ENCODE peak calls at places on chromosomes 5 and 9, in six cellular contexts. C is AG04450; B is adrenal gland; T is AG10803; A is prostate gland; I is effector memory CD4-positive, alpha-beta T cell. L is an unnamed sample.

GRCh38 chr5:89560724-89561123 is 677.7 kb upstream of the MEF2C start:
- DNase-seq in I (no peak), T (no peak), A (no peak), C (no peak), B (no peak), L (no peak)

GRCh38 chr5:116363780-116364179 is 210.8 kb downstream of the SEMA6A start:
- DNase-seq in C (no peak), I (no peak), B (no peak), A (no peak), T (no peak), L (no peak)

GRCh38 chr5:68225188-68225910 is 9.8 kb downstream of the PIK3R1 start:
- DNase-seq in A (peak), B (peak), C (peak), I (no peak), T (peak), L (no peak)

GRCh38 chr5:145936401-145937131 is at the start of gene SH3RF2:
- DNase-seq in A (peak), I (no peak), C (peak), T (peak), B (peak), L (no peak)

GRCh38 chr5:16791036-16791705 is 144.9 kb downstream of the MYO10 start:
- DNase-seq in C (no peak), A (peak), I (no peak), T (peak), B (no peak), L (no peak)

GRCh38 chr5:135072357-135073247 is 38.6 kb upstream of the PITX1 start:
- DNase-seq in C (no peak), T (no peak), I (no peak), A (peak), B (no peak), L (no peak)

GRCh38 chr9:83023151-83023550 is 39.8 kb downstream of the RASEF start:
- DNase-seq in A (no peak), B (no peak), I (no peak), C (no peak), T (no peak), L (no peak)

GRCh38 chr5:33170414-33170813 is 270.4 kb upstream of the TARS1 start:
- DNase-seq in T (no peak), I (no peak), C (no peak), A (no peak), B (no peak), L (no peak)

GRCh38 chr9:73411494-73411893 is 259.8 kb downstream of the ANXA1 start:
- DNase-seq in I (no peak), T (no peak), A (no peak), B (no peak), C (no peak), L (no peak)

GRCh38 chr5:123559434-123559775 is 47.4 kb downstream of the CSNK1G3 start:
- DNase-seq in I (no peak), B (no peak), T (peak), C (no peak), A (no peak), L (no peak)

GRCh38 chr5:102916114-102916513 is 161.0 kb downstream of the PAM start:
- DNase-seq in C (no peak), A (no peak), B (no peak), I (no peak), T (peak), L (no peak)

GRCh38 chr9:128882677-128883590 is 1.0 kb downstream of the LRRC8A start:
- DNase-seq in B (peak), T (no peak), A (no peak), I (no peak), C (no peak), L (no peak)

GRCh38 chr5:68362331-68362730 is 146.8 kb downstream of the PIK3R1 start:
- DNase-seq in A (no peak), C (no peak), B (no peak), I (no peak), T (no peak), L (no peak)

GRCh38 chr5:102229685-102230084 is 66.4 kb downstream of the SLCO4C1 start:
- DNase-seq in I (no peak), C (no peak), A (no peak), B (no peak), T (no peak), L (no peak)

DNA sequence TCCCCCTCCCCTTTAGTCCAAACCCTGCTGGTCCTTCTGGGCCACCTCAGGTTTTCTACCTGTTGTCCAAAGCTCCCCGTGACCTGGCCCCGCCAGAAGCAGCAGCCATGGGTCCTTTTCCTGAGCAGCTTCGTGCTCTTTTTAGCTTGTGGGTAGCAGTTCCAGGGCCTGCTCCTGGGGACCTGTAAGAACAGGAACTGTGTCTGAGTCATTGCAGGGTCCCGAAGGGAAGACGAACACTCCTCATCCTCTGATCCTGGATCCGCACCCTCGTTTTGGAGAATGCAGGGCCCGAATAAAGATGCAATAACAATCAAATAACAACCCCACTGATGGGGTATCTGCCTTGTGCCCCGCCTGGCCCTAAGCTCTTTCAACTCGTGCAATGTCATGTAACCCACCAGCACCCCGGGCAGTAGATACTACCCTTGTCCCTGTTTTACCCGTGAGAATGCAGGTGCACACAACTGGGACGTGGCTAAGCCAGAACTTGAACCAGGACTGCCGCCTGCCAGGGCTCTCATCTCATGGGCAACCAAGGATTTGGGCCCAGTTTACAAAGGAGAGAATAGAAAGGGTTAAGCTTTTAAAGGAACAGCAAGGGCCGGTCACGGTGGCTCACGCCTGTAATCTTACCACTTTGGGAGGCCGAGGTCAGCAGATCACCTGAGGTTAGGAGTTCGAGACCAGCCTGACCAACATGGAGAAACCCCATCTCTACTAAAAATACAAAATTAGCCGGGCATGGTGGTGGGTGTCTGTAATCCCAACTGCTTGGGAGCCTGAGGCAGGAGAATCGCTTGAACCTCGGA is 33.2 kb downstream of the NEK6 start:
- DNase-seq in B (no peak), I (no peak), C (no peak), A (no peak), T (no peak), L (no peak)
- H3K4me3 ChIP-seq in B (no peak), I (no peak), C (no peak), A (no peak), T (no peak), L (no peak)

GRCh38 chr9:136378171-136379002 is 4.9 kb upstream of the CARD9 start:
- DNase-seq in T (no peak), A (no peak), I (no peak), B (no peak), C (no peak), L (no peak)

GRCh38 chr9:136379891-136380290 is 6.4 kb upstream of the CARD9 start:
- DNase-seq in B (no peak), A (no peak), C (no peak), T (no peak), I (no peak), L (no peak)

GRCh38 chr9:136379003-136379287 is 5.5 kb upstream of the CARD9 start:
- DNase-seq in B (no peak), T (no peak), A (no peak), C (no peak), I (no peak), L (no peak)

GRCh38 chr9:136380381-136380780 is 6.9 kb upstream of the CARD9 start:
- DNase-seq in I (no peak), C (no peak), T (no peak), A (no peak), B (no peak), L (no peak)

DNA sequence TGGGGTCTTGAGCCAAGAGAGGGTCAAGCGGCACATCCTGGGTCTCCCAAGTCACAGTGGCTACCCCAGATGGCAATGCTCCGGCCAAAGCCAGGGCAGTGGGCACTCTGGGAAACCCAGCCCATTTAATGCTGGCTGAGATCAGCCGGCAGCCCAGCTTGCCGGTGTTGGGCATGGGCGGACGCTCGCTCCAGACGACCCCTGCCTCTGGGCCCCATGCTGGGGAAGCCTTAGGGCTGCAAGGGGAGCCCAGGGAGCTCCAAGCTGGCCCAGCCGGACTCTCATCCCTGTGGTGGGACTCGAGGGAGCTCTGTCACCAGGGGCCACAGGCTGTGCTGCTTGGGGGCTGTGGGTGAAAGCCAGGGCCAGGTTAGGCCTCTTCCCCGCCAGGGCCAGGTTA is 5.9 kb upstream of the CARD9 start:
- DNase-seq in C (no peak), I (no peak), T (no peak), B (no peak), A (no peak), L (no peak)
- H3K4me3 ChIP-seq in C (no peak), I (no peak), T (no peak), B (no peak), A (no peak), L (no peak)

DNA sequence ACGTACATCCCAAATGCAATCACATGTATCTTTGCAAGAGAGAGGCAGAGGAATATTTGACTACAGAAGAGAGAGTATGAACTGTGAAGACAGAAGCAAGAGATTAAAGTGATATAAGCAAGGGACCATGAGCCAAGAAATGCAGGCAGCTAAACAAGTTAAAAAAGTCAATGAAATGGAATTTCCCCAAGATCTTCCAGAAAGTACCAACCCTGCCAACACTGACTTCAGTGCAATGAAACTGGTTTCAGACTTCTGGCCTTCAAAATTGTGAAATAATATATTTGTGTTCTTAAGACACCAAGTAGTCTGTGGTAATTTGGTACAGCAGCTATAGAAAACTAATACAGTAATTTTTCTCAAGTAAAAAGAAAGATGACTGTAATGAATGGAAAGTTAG is 20.9 kb downstream of the FOXI1 start:
- DNase-seq in T (peak), C (no peak), I (no peak), B (no peak), A (no peak), L (no peak)
- H3K4me3 ChIP-seq in T (no peak), C (no peak), I (no peak), B (no peak), A (no peak), L (no peak)

GRCh38 chr9:133144887-133145466 is 18.7 kb downstream of the GBGT1 start:
- DNase-seq in C (no peak), A (no peak), B (no peak), T (no peak), I (no peak), L (no peak)
- H3K4me3 ChIP-seq in C (no peak), A (no peak), B (peak), T (peak), I (no peak), L (peak)

GRCh38 chr5:93601433-93602175 is 18.6 kb downstream of the NR2F1 start:
- DNase-seq in B (no peak), A (no peak), T (peak), C (no peak), I (no peak), L (no peak)
- H3K4me3 ChIP-seq in B (peak), A (no peak), T (no peak), C (peak), I (no peak), L (no peak)

GRCh38 chr9:36985769-36986547 is 48.1 kb downstream of the PAX5 start:
- DNase-seq in C (no peak), I (no peak), T (no peak), B (no peak), A (no peak), L (no peak)
- H3K4me3 ChIP-seq in C (no peak), I (no peak), T (no peak), B (no peak), A (no peak), L (no peak)

L was measured in naive thymus-derived CD4-positive, alpha-beta T cell.